ENCODE peak calls at places on chromosomes 12 and 14, in seven cellular contexts. L is HEK293T, F is HuH-7, W is EL, G is psoas muscle, T is fibroblast of the conjunctiva, J is H7. Z is an unnamed sample.

GRCh38 chr12:7351177-7351576 is 47.3 kb downstream of the ACSM4 start:
- DNase-seq in T (no peak), G (no peak), W (peak; percentile 31), L (no peak), J (no peak), F (no peak), Z (no peak)

GRCh38 chr14:103724116-103724515 is 8.5 kb downstream of the ZFYVE21 start:
- DNase-seq in J (peak; percentile 69), W (no peak), T (no peak), F (no peak), G (peak; percentile 76), L (no peak), Z (no peak)

GRCh38 chr14:104801284-104802119 is 601 bp downstream of the ZBTB42 start:
- DNase-seq in L (no peak), G (no peak), T (no peak), F (no peak), W (no peak), J (peak; percentile 82), Z (no peak)

GRCh38 chr14:35285168-35285990 is 6.8 kb upstream of the PSMA6 start:
- DNase-seq in G (no peak), W (peak; percentile 18), J (no peak), T (no peak), F (no peak), L (no peak), Z (no peak)

GRCh38 chr12:123931686-123932321 is 40.8 kb downstream of the CCDC92 start:
- DNase-seq in L (no peak), J (no peak), T (no peak), G (no peak), W (no peak), F (no peak), Z (no peak)

GRCh38 chr12:100248886-100249285 is 18.0 kb downstream of the DEPDC4 start:
- DNase-seq in G (no peak), T (no peak), L (no peak), F (no peak), W (peak; percentile 56), J (no peak), Z (no peak)

GRCh38 chr14:96638041-96638855 is 136.1 kb downstream of the PAPOLA start:
- DNase-seq in J (no peak), F (no peak), L (no peak), T (no peak), G (no peak), W (no peak), Z (no peak)

GRCh38 chr14:96357216-96357615 is 5.9 kb downstream of the ATG2B start:
- DNase-seq in T (no peak), W (no peak), J (no peak), L (peak; percentile 9), F (no peak), G (no peak), Z (no peak)

GRCh38 chr12:113276306-113276705 is 55.0 kb downstream of the TPCN1 start:
- DNase-seq in J (peak; percentile 46), F (no peak), W (no peak), G (no peak), T (no peak), L (no peak), Z (no peak)

GRCh38 chr12:1885082-1885596 is 33.3 kb downstream of the CACNA2D4 start:
- DNase-seq in F (no peak), L (no peak), T (no peak), W (no peak), G (no peak), J (peak; percentile 8), Z (no peak)

GRCh38 chr14:73829526-73830431 is 21.9 kb upstream of the PTGR2 start:
- DNase-seq in F (no peak), G (no peak), J (no peak), L (no peak), T (no peak), W (peak; percentile 82), Z (no peak)

GRCh38 chr12:68154768-68155167 is 4.8 kb downstream of the IFNG start:
- DNase-seq in W (no peak), F (no peak), T (no peak), L (no peak), J (no peak), G (no peak), Z (no peak)

GRCh38 chr14:71610797-71611196 is 321.4 kb upstream of the RGS6 start:
- DNase-seq in L (no peak), T (no peak), G (no peak), W (no peak), J (no peak), F (no peak), Z (no peak)

GRCh38 chr12:131830335-131831020 is 2.3 kb downstream of the MMP17 start:
- DNase-seq in J (peak; percentile 88), W (peak; percentile 89), F (peak; percentile 67), G (peak; percentile 87), L (peak; percentile 72), T (peak; percentile 70), Z (no peak)

GRCh38 chr12:46770501-46771183 is 55.2 kb downstream of the SLC38A4 start:
- DNase-seq in L (peak; percentile 12), W (peak; percentile 53), T (no peak), J (peak; percentile 2), G (no peak), F (peak; percentile 30), Z (no peak)

GRCh38 chr14:101071493-101071891 is 168.0 kb upstream of the RTL1 start:
- DNase-seq in J (no peak), T (no peak), L (no peak), W (no peak), F (no peak), G (no peak), Z (no peak)

GRCh38 chr14:32374155-32374554 is 45.1 kb downstream of the AKAP6 start:
- DNase-seq in L (no peak), W (no peak), G (no peak), F (no peak), T (no peak), J (no peak), Z (no peak)

GRCh38 chr12:26806556-26806955 is 26.4 kb downstream of the ITPR2 start:
- DNase-seq in F (no peak), G (no peak), J (no peak), W (no peak), T (no peak), L (no peak), Z (no peak)